ENCODE peak calls at places on chromosomes 5 and 9, in ten cellular contexts. K, A, R, Z, B, I, W, L, H and Y are unnamed samples.

GRCh38 chr5:115842089-115842881 is 550 bp downstream of the AP3S1 start:
- DNase-seq in K (no peak), A (no peak), R (peak), Z (peak), B (no peak), I (no peak), W (peak), L (no peak), H (peak), Y (peak)

GRCh38 chr9:27933210-27934062 is 360.2 kb upstream of the C9orf72 start:
- DNase-seq in K (no peak), A (no peak), R (no peak), Z (no peak), B (no peak), I (no peak), W (no peak), L (no peak), H (no peak), Y (no peak)

GRCh38 chr5:168908207-168908606 is 329.0 kb upstream of the PANK3 start:
- DNase-seq in K (no peak), A (no peak), R (no peak), Z (peak), B (peak), I (no peak), W (no peak), L (no peak), H (no peak), Y (no peak)

GRCh38 chr5:135462304-135462703 is 10.2 kb upstream of the TIFAB start:
- DNase-seq in K (no peak), A (peak), R (peak), Z (peak), B (peak), I (no peak), W (no peak), L (no peak), H (peak), Y (no peak)

GRCh38 chr9:100474082-100474949 is 1.4 kb downstream of the TMEFF1 start:
- DNase-seq in K (no peak), A (no peak), R (no peak), Z (no peak), B (no peak), I (peak), W (no peak), L (no peak), H (no peak), Y (no peak)

GRCh38 chr9:13524245-13524644 is 244.8 kb upstream of the MPDZ start:
- DNase-seq in K (no peak), A (no peak), R (no peak), Z (no peak), B (peak), I (no peak), W (no peak), L (no peak), H (no peak), Y (no peak)

GRCh38 chr5:133396724-133397123 is 215.6 kb downstream of the FSTL4 start:
- DNase-seq in K (no peak), A (no peak), R (no peak), Z (no peak), B (no peak), I (no peak), W (no peak), L (no peak), H (no peak), Y (no peak)

GRCh38 chr9:129631673-129632129 is 5.7 kb downstream of the NTMT1 start:
- DNase-seq in K (no peak), A (no peak), R (no peak), Z (no peak), B (no peak), I (no peak), W (no peak), L (no peak), H (no peak), Y (no peak)

GRCh38 chr5:54905942-54906537 is 79.4 kb downstream of the ESM1 start:
- DNase-seq in K (peak), A (peak), R (peak), Z (peak), B (peak), I (no peak), W (peak), L (peak), H (peak), Y (peak)

GRCh38 chr9:112771359-112772214 is 21.0 kb downstream of the SNX30 start:
- DNase-seq in K (no peak), A (no peak), R (no peak), Z (no peak), B (no peak), I (no peak), W (no peak), L (no peak), H (no peak), Y (no peak)

GRCh38 chr9:88258587-88258986 is 120.3 kb upstream of the SPATA31C2 start:
- DNase-seq in K (peak), A (peak), R (no peak), Z (peak), B (peak), I (no peak), W (no peak), L (no peak), H (no peak), Y (no peak)

GRCh38 chr5:150021491-150022162 is 21.1 kb downstream of the HMGXB3 start:
- DNase-seq in K (peak), A (peak), R (no peak), Z (peak), B (peak), I (no peak), W (no peak), L (no peak), H (no peak), Y (no peak)

GRCh38 chr9:70589571-70590263 is 175.3 kb upstream of the KLF9 start:
- DNase-seq in K (peak), A (peak), R (no peak), Z (peak), B (peak), I (no peak), W (no peak), L (no peak), H (no peak), Y (no peak)

GRCh38 chr5:147382776-147383175 is 127.1 kb downstream of the DPYSL3 start:
- DNase-seq in K (no peak), A (no peak), R (no peak), Z (peak), B (no peak), I (no peak), W (no peak), L (no peak), H (no peak), Y (no peak)

GRCh38 chr9:94680621-94681020 is 41.3 kb upstream of the FBP1 start:
- DNase-seq in K (no peak), A (no peak), R (no peak), Z (no peak), B (no peak), I (no peak), W (no peak), L (no peak), H (no peak), Y (no peak)
- H3K27ac ChIP-seq in K (no peak), A (no peak), R (no peak), Z (no peak), B (no peak), I (no peak), W (no peak), L (no peak), H (no peak), Y (no peak)

DNA sequence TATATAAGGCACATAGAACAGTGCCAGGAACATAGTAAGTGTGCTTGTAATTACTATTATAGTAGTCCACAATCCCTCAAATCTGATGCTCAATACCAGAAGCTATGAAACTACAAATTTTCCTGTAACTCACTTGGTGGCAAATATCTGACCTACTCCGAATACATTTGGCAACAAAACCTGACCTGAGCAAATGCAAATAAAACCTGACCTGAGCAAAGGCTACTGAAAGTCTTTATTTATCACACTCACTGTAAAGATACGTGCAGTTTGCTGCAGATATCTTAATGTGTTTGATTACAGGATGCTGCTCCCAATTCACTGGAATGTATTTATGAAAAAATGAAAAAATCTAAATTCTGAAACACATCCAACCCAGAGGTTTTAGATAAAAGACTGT is 7.1 kb downstream of the MEGF9 start:
- DNase-seq in K (no peak), A (no peak), R (no peak), Z (no peak), B (no peak), I (no peak), W (no peak), L (no peak), H (no peak), Y (no peak)
- H3K27ac ChIP-seq in K (no peak), A (no peak), R (no peak), Z (no peak), B (no peak), I (no peak), W (no peak), L (no peak), H (no peak), Y (no peak)

GRCh38 chr5:143174714-143175398 is 228.6 kb downstream of the NR3C1 start:
- DNase-seq in K (no peak), A (no peak), R (no peak), Z (peak), B (peak), I (no peak), W (no peak), L (no peak), H (no peak), Y (no peak)
- H3K27ac ChIP-seq in K (no peak), A (no peak), R (no peak), Z (no peak), B (no peak), I (no peak), W (no peak), L (no peak), H (no peak), Y (no peak)

GRCh38 chr9:16367605-16368424 is 502.7 kb downstream of the BNC2 start:
- DNase-seq in K (no peak), A (no peak), R (no peak), Z (peak), B (peak), I (no peak), W (no peak), L (no peak), H (no peak), Y (no peak)
- H3K27ac ChIP-seq in K (no peak), A (no peak), R (no peak), Z (peak), B (no peak), I (no peak), W (no peak), L (no peak), H (no peak), Y (no peak)

GRCh38 chr5:9455826-9456434 is 89.9 kb downstream of the SEMA5A start:
- DNase-seq in K (no peak), A (no peak), R (no peak), Z (no peak), B (peak), I (no peak), W (no peak), L (no peak), H (no peak), Y (no peak)
- H3K27ac ChIP-seq in K (peak), A (no peak), R (no peak), Z (no peak), B (no peak), I (no peak), W (no peak), L (no peak), H (no peak), Y (no peak)

GRCh38 chr9:18274693-18275092 is 199.3 kb upstream of the ADAMTSL1 start:
- DNase-seq in K (no peak), A (no peak), R (no peak), Z (peak), B (peak), I (no peak), W (no peak), L (no peak), H (no peak), Y (no peak)
- H3K27ac ChIP-seq in K (no peak), A (no peak), R (no peak), Z (no peak), B (no peak), I (no peak), W (no peak), L (no peak), H (no peak), Y (peak)

GRCh38 chr5:59276886-59277514 is 616.5 kb downstream of the PDE4D start:
- DNase-seq in K (no peak), A (no peak), R (no peak), Z (no peak), B (peak), I (no peak), W (no peak), L (no peak), H (no peak), Y (no peak)

GRCh38 chr5:59274130-59274529 is 619.4 kb downstream of the PDE4D start:
- DNase-seq in K (no peak), A (no peak), R (no peak), Z (no peak), B (no peak), I (no peak), W (no peak), L (no peak), H (no peak), Y (no peak)

GRCh38 chr5:59276277-59276647 is 617.3 kb downstream of the PDE4D start:
- DNase-seq in K (no peak), A (no peak), R (no peak), Z (peak), B (no peak), I (no peak), W (no peak), L (no peak), H (no peak), Y (no peak)

GRCh38 chr5:59275170-59275536 is 618.4 kb downstream of the PDE4D start:
- DNase-seq in K (no peak), A (no peak), R (no peak), Z (peak), B (no peak), I (no peak), W (no peak), L (no peak), H (no peak), Y (no peak)

DNA sequence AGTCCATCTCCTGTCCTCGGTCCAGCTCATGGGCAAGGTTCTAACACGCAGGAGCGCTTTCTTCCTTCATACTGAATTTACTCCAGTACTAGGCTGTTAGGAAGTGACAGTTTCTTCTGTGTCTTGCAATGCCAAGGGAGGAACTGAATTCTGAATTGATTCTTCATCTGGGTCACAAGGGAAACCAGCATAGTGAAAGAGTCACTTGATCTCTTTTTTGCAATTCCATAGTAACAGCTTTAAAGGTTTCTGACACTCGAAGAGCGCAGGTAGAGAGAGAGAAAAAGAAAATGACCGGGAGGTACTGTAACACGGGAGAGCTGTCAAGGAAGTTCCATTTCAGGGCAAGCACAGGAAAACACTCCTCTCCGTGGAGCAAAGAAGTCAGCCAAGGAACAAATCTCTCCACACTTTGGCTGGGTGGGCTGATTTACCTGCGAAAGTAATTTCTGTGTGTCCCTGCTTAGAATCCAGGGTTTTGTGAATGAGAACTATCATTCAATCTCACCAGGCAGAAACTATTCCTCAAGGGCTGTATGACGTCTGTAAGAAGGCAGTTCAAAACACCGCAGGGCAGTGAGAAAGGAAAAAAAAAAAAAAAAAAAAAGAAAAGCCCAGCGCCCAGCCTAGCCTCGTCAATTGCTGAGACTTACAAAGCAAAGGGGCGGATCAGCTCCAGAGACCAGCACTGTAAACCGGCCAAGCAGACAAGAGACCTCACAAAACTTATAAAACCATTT is 617.8 kb downstream of the PDE4D start:
- DNase-seq in K (peak), A (no peak), R (no peak), Z (peak), B (peak), I (no peak), W (no peak), L (no peak), H (no peak), Y (no peak)
- H3K27ac ChIP-seq in K (peak), A (peak), R (no peak), Z (no peak), B (no peak), I (no peak), W (no peak), L (no peak), H (no peak), Y (peak)

GRCh38 chr9:135009711-135010362 is 77.6 kb upstream of the OLFM1 start:
- DNase-seq in K (no peak), A (no peak), R (no peak), Z (no peak), B (no peak), I (no peak), W (no peak), L (no peak), H (no peak), Y (no peak)
- H3K27ac ChIP-seq in K (no peak), A (no peak), R (no peak), Z (no peak), B (no peak), I (no peak), W (no peak), L (no peak), H (no peak), Y (no peak)

GRCh38 chr9:137141976-137142936 is 3.3 kb downstream of the GRIN1 start:
- DNase-seq in K (no peak), A (no peak), R (no peak), Z (no peak), B (no peak), I (no peak), W (no peak), L (no peak), H (no peak), Y (no peak)
- H3K27ac ChIP-seq in K (no peak), A (no peak), R (no peak), Z (no peak), B (no peak), I (peak), W (no peak), L (no peak), H (no peak), Y (no peak)

GRCh38 chr5:157914389-157914788 is 55.4 kb upstream of the CLINT1 start:
- DNase-seq in K (no peak), A (no peak), R (no peak), Z (no peak), B (no peak), I (no peak), W (no peak), L (no peak), H (no peak), Y (no peak)

GRCh38 chr5:157915638-157916037 is 56.7 kb upstream of the CLINT1 start:
- DNase-seq in K (peak), A (peak), R (no peak), Z (no peak), B (peak), I (peak), W (peak), L (no peak), H (no peak), Y (peak)

GRCh38 chr5:157920828-157921170 is 61.9 kb upstream of the CLINT1 start:
- DNase-seq in K (no peak), A (no peak), R (no peak), Z (no peak), B (no peak), I (no peak), W (no peak), L (no peak), H (no peak), Y (no peak)

GRCh38 chr5:157918811-157919742 is 60.1 kb upstream of the CLINT1 start:
- DNase-seq in K (no peak), A (no peak), R (peak), Z (peak), B (peak), I (no peak), W (no peak), L (no peak), H (peak), Y (no peak)

DNA sequence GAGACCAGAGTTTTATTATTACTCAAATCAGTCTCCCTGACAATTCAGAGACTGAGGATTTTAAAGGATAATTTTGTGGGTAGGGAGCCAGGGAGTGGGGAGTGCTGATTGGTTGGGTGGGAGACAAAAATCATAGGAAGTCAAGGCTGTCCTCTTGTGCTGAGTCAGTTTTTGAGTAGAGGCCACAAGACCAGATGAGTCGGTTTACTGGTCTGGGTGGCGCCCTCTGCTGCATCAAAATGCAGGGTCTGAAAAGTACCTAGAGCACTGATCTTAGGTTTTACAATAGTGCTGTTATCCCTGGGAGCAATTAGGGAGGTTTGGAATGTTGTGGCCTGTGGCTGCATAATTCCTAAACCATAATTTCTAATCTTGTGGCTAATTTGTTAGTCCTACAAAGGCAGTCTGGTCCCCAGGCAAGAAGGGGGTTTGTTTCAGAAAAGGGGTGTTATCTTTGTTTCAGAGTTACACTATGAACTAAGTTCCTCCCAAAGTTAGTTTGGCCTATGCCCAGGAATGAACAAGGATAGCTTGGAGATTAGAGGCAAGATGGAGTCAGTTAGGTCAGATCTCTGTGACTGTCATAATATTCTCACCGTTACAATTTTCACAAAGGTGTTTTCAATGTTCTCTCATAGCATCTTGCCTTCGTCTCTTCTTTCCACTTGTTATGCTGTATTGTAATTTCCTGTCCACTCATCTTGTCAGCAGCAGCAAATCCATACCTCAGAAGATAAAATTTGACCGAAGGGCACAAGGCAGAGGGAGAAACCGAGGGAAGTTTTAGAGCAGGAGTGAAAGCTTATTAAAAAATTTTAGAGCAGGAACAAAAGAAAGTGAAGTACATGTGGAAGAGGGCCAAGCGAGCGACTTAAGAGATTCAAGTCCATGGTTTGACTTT is 59.2 kb upstream of the CLINT1 start:
- DNase-seq in K (peak), A (peak), R (peak), Z (peak), B (peak), I (no peak), W (no peak), L (peak), H (peak), Y (peak)
- H3K27ac ChIP-seq in K (no peak), A (no peak), R (no peak), Z (no peak), B (no peak), I (no peak), W (no peak), L (no peak), H (peak), Y (no peak)